ENCODE peak calls at places on chromosomes 1 and 21, in six cellular contexts. One of them, this sample, is unnamed.

GRCh38 chr1:182217967-182218366 is 156.5 kb upstream of the ZNF648 start:
- DNase-seq in activated CD4-positive, alpha-beta T cell treated with anti-CD3 and anti-CD28 coated beads for 36 hours: no peak
- DNase-seq in naive thymus-derived CD8-positive, alpha-beta T cell: no peak
- DNase-seq in left colon: no peak
- DNase-seq in spleen: no peak
- DNase-seq in activated T-helper 1 cell treated with Interleukin-2 at 50 U/mL for 16 hours: no peak
- DNase-seq in this sample: no peak

GRCh38 chr1:56301791-56302190 is 277.6 kb downstream of the PLPP3 start:
- DNase-seq in activated CD4-positive, alpha-beta T cell treated with anti-CD3 and anti-CD28 coated beads for 36 hours: no peak
- DNase-seq in naive thymus-derived CD8-positive, alpha-beta T cell: no peak
- DNase-seq in left colon: no peak
- DNase-seq in spleen: no peak
- DNase-seq in activated T-helper 1 cell treated with Interleukin-2 at 50 U/mL for 16 hours: no peak
- DNase-seq in this sample: no peak

GRCh38 chr21:22575165-22575584 is 1577.0 kb downstream of the NCAM2 start:
- DNase-seq in activated CD4-positive, alpha-beta T cell treated with anti-CD3 and anti-CD28 coated beads for 36 hours: peak
- DNase-seq in naive thymus-derived CD8-positive, alpha-beta T cell: peak
- DNase-seq in left colon: no peak
- DNase-seq in spleen: no peak
- DNase-seq in activated T-helper 1 cell treated with Interleukin-2 at 50 U/mL for 16 hours: no peak
- DNase-seq in this sample: no peak

GRCh38 chr1:157155658-157156057 is 17.5 kb upstream of the ETV3 start:
- DNase-seq in activated CD4-positive, alpha-beta T cell treated with anti-CD3 and anti-CD28 coated beads for 36 hours: no peak
- DNase-seq in naive thymus-derived CD8-positive, alpha-beta T cell: no peak
- DNase-seq in left colon: no peak
- DNase-seq in spleen: no peak
- DNase-seq in activated T-helper 1 cell treated with Interleukin-2 at 50 U/mL for 16 hours: no peak
- DNase-seq in this sample: no peak

GRCh38 chr1:91383461-91383860 is 21.2 kb downstream of the HFM1 start:
- DNase-seq in activated CD4-positive, alpha-beta T cell treated with anti-CD3 and anti-CD28 coated beads for 36 hours: no peak
- DNase-seq in naive thymus-derived CD8-positive, alpha-beta T cell: no peak
- DNase-seq in left colon: no peak
- DNase-seq in spleen: no peak
- DNase-seq in activated T-helper 1 cell treated with Interleukin-2 at 50 U/mL for 16 hours: no peak
- DNase-seq in this sample: no peak

GRCh38 chr21:26756491-26757159 is 88.6 kb downstream of the ADAMTS1 start:
- DNase-seq in activated CD4-positive, alpha-beta T cell treated with anti-CD3 and anti-CD28 coated beads for 36 hours: no peak
- DNase-seq in naive thymus-derived CD8-positive, alpha-beta T cell: no peak
- DNase-seq in left colon: no peak
- DNase-seq in spleen: no peak
- DNase-seq in activated T-helper 1 cell treated with Interleukin-2 at 50 U/mL for 16 hours: no peak
- DNase-seq in this sample: no peak

GRCh38 chr1:68016364-68016763 is 34.1 kb downstream of the DIRAS3 start:
- DNase-seq in activated CD4-positive, alpha-beta T cell treated with anti-CD3 and anti-CD28 coated beads for 36 hours: no peak
- DNase-seq in naive thymus-derived CD8-positive, alpha-beta T cell: no peak
- DNase-seq in left colon: no peak
- DNase-seq in spleen: no peak
- DNase-seq in activated T-helper 1 cell treated with Interleukin-2 at 50 U/mL for 16 hours: no peak
- DNase-seq in this sample: no peak

GRCh38 chr21:42570841-42571387 is 57.3 kb downstream of the SLC37A1 start:
- DNase-seq in activated CD4-positive, alpha-beta T cell treated with anti-CD3 and anti-CD28 coated beads for 36 hours: no peak
- DNase-seq in naive thymus-derived CD8-positive, alpha-beta T cell: no peak
- DNase-seq in left colon: peak
- DNase-seq in spleen: peak
- DNase-seq in activated T-helper 1 cell treated with Interleukin-2 at 50 U/mL for 16 hours: no peak
- DNase-seq in this sample: no peak

GRCh38 chr1:228989992-228990827 is 254.9 kb downstream of the RHOU start:
- DNase-seq in activated CD4-positive, alpha-beta T cell treated with anti-CD3 and anti-CD28 coated beads for 36 hours: no peak
- DNase-seq in naive thymus-derived CD8-positive, alpha-beta T cell: no peak
- DNase-seq in left colon: peak
- DNase-seq in spleen: peak
- DNase-seq in activated T-helper 1 cell treated with Interleukin-2 at 50 U/mL for 16 hours: no peak
- DNase-seq in this sample: no peak

GRCh38 chr1:51189421-51190073 is 46.5 kb upstream of the RNF11 start:
- DNase-seq in activated CD4-positive, alpha-beta T cell treated with anti-CD3 and anti-CD28 coated beads for 36 hours: peak
- DNase-seq in naive thymus-derived CD8-positive, alpha-beta T cell: peak
- DNase-seq in left colon: peak
- DNase-seq in spleen: no peak
- DNase-seq in activated T-helper 1 cell treated with Interleukin-2 at 50 U/mL for 16 hours: no peak
- DNase-seq in this sample: no peak

This sample was measured in T-helper 2 cell.